ENCODE peak calls at places on chromosomes 5 and 9, in eight cellular contexts. K is Calu3, F is PC-3, Q is astrocyte of the spinal cord, L is lung, G is OCI-LY7, E is endothelial cell, O is GM20000. H is an unnamed sample.

GRCh38 chr9:36935768-36936497 is 98.1 kb downstream of the PAX5 start:
- DNase-seq in F (no peak), O (peak; percentile 66), L (no peak), K (no peak), Q (no peak), E (no peak), G (no peak), H (no peak)

GRCh38 chr5:171646338-171647042 is 139.1 kb upstream of the SMIM23 start:
- DNase-seq in L (no peak), F (no peak), G (no peak), Q (no peak), E (no peak), O (no peak), K (no peak), H (no peak)

GRCh38 chr9:109912726-109913460 is 132.9 kb downstream of the PALM2AKAP2 start:
- DNase-seq in K (no peak), Q (no peak), L (no peak), O (no peak), F (peak; percentile 22), E (no peak), G (peak; percentile 71), H (peak; percentile 66)

GRCh38 chr5:133397432-133397831 is 214.9 kb downstream of the FSTL4 start:
- DNase-seq in K (no peak), Q (no peak), O (peak; percentile 34), L (no peak), G (no peak), E (no peak), F (no peak), H (no peak)

GRCh38 chr5:157582731-157583580 is 7.4 kb upstream of the ADAM19 start:
- DNase-seq in Q (no peak), K (no peak), G (no peak), F (no peak), L (no peak), O (no peak), E (no peak), H (no peak)

GRCh38 chr9:92455217-92455616 is 27.1 kb downstream of the ASPN start:
- DNase-seq in E (peak; percentile 11), L (no peak), O (no peak), Q (no peak), K (no peak), G (peak; percentile 15), F (peak; percentile 33), H (no peak)

GRCh38 chr5:139863855-139864558 is 68.4 kb downstream of the PSD2 start:
- DNase-seq in K (peak; percentile 80), F (peak; percentile 64), G (peak; percentile 59), O (peak; percentile 83), L (peak; percentile 62), Q (peak; percentile 45), E (peak; percentile 80), H (peak; percentile 51)

GRCh38 chr9:562330-562729 is 279.2 kb upstream of the DMRT1 start:
- DNase-seq in G (no peak), L (no peak), E (no peak), O (no peak), K (no peak), Q (no peak), F (no peak), H (no peak)

GRCh38 chr5:62340392-62340791 is 34.4 kb downstream of the KIF2A start:
- DNase-seq in O (no peak), Q (peak; percentile 11), K (no peak), L (no peak), F (peak; percentile 64), G (peak; percentile 14), E (no peak), H (peak; percentile 9)
- TF ChIP-seq CTCF in O (no peak), Q (peak; percentile 55), K (no peak), L (no peak), F (peak; percentile 70), G (peak; percentile 70), E (no peak), H (peak; percentile 36)

GRCh38 chr5:1204693-1205242 is 3.4 kb downstream of the SLC6A19 start:
- DNase-seq in Q (peak; percentile 1), O (no peak), G (peak; percentile 6), E (peak; percentile 38), F (peak; percentile 44), K (peak; percentile 25), L (no peak), H (peak; percentile 5)
- TF ChIP-seq CTCF in Q (peak; percentile 35), O (no peak), G (no peak), E (no peak), F (peak; percentile 52), K (peak; percentile 33), L (no peak), H (peak; percentile 44)

GRCh38 chr5:37712750-37713149 is 127.1 kb downstream of the GDNF start:
- DNase-seq in K (no peak), F (no peak), Q (no peak), G (no peak), L (no peak), O (no peak), E (no peak), H (no peak)

GRCh38 chr5:37709020-37709419 is 130.8 kb downstream of the GDNF start:
- DNase-seq in K (no peak), Q (no peak), O (no peak), G (no peak), L (no peak), F (no peak), E (no peak), H (peak; percentile 17)

GRCh38 chr5:37715361-37715760 is 124.5 kb downstream of the GDNF start:
- DNase-seq in E (no peak), F (peak; percentile 62), L (no peak), O (no peak), K (no peak), G (no peak), Q (no peak), H (no peak)

GRCh38 chr5:37714756-37715155 is 125.1 kb downstream of the GDNF start:
- DNase-seq in Q (no peak), F (no peak), L (no peak), E (no peak), K (no peak), G (no peak), O (no peak), H (peak; percentile 64)

DNA sequence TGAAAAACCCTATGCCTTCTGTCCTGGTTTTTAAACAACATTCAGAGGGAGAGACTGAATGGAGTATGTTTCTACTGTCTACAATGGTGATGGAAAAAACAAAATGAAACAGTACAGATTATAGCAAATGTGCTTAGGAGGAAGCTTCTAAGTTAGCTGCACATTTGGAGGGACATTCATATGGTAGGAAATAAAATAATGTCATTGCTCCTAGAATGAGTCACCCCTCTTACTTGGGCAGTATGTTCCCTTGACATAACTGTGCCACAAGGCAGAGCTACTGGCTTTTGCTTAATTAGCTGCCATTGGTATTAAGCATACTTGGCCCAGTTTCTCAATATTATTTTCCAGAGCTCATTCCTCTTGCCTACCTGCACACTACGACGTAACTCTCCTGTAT is 128.9 kb downstream of the GDNF start:
- DNase-seq in K (no peak), O (no peak), E (no peak), G (no peak), L (no peak), F (peak; percentile 50), Q (no peak), H (peak; percentile 33)
- TF ChIP-seq CTCF in K (no peak), O (no peak), E (no peak), G (no peak), L (no peak), F (no peak), Q (no peak), H (no peak)

GRCh38 chr5:18744990-18745590 is 1110.8 kb downstream of the TAF11L14 start:
- DNase-seq in L (no peak), Q (no peak), F (no peak), E (no peak), O (no peak), G (peak; percentile 9), K (peak; percentile 11), H (no peak)
- TF ChIP-seq CTCF in L (no peak), Q (no peak), F (no peak), E (no peak), O (no peak), G (no peak), K (no peak), H (no peak)

GRCh38 chr5:138338411-138339085 is 482 bp downstream of the FAM53C start:
- DNase-seq in G (peak; percentile 39), K (no peak), L (no peak), F (no peak), Q (no peak), E (no peak), O (peak; percentile 42), H (no peak)
- TF ChIP-seq CTCF in G (no peak), K (no peak), L (no peak), F (no peak), Q (no peak), E (no peak), O (no peak), H (no peak)

GRCh38 chr9:98057095-98057799 is 715 bp downstream of the NANS start:
- DNase-seq in Q (no peak), K (no peak), L (no peak), F (no peak), O (no peak), E (no peak), G (peak; percentile 37), H (peak; percentile 19)
- TF ChIP-seq CTCF in Q (no peak), K (no peak), L (no peak), F (no peak), O (no peak), E (no peak), G (no peak), H (no peak)